ENCODE peak calls at places on chromosomes 12 and 14, in eight cellular contexts. H is spleen, V is IMR-90, N is dorsolateral prefrontal cortex, Q is fibroblast of pulmonary artery, I is heart right ventricle, D is A549, B is A673. G is an unnamed sample.

GRCh38 chr12:18886962-18887361 is 149.0 kb downstream of the CAPZA3 start:
- DNase-seq in N (no peak), D (no peak), B (no peak), V (no peak), I (no peak), H (no peak), Q (peak), G (no peak)

GRCh38 chr12:121724930-121725329 is 12.4 kb downstream of the TMEM120B start:
- DNase-seq in Q (no peak), N (no peak), V (no peak), H (no peak), D (no peak), B (no peak), I (no peak), G (no peak)

GRCh38 chr14:42428996-42429395 is 822.3 kb downstream of the LRFN5 start:
- DNase-seq in H (no peak), Q (no peak), I (no peak), N (no peak), B (no peak), D (no peak), V (no peak), G (no peak)

GRCh38 chr14:91269076-91269991 is 24.8 kb upstream of the GPR68 start:
- DNase-seq in Q (peak), V (no peak), N (no peak), B (no peak), I (peak), H (no peak), D (no peak), G (no peak)

GRCh38 chr12:16118586-16118985 is 158.9 kb downstream of the SLC15A5 start:
- DNase-seq in Q (no peak), B (no peak), N (no peak), D (no peak), H (no peak), V (no peak), I (no peak), G (peak)

GRCh38 chr14:75328575-75328974 is 49.9 kb downstream of the FOS start:
- DNase-seq in D (no peak), V (no peak), B (no peak), N (no peak), Q (no peak), I (no peak), H (no peak), G (no peak)

GRCh38 chr14:81436296-81437138 is 36.4 kb upstream of the STON2 start:
- DNase-seq in Q (peak), I (peak), D (peak), H (peak), V (peak), B (peak), N (peak), G (peak)

GRCh38 chr14:40485688-40486087 is 1053.5 kb upstream of the FBXO33 start:
- DNase-seq in D (no peak), B (no peak), H (no peak), N (no peak), V (no peak), I (no peak), Q (no peak), G (no peak)

GRCh38 chr12:95073698-95074520 is 491 bp upstream of the NR2C1 start:
- DNase-seq in H (no peak), N (peak), D (no peak), I (no peak), B (no peak), V (no peak), Q (no peak), G (no peak)

GRCh38 chr12:21771311-21771710 is 3.2 kb downstream of the KCNJ8 start:
- DNase-seq in N (no peak), B (no peak), H (no peak), V (peak), D (no peak), Q (peak), I (no peak), G (peak)

GRCh38 chr12:113273053-113273725 is 51.9 kb downstream of the TPCN1 start:
- DNase-seq in H (no peak), V (peak), D (no peak), N (peak), Q (peak), I (no peak), B (no peak), G (peak)

GRCh38 chr12:53179694-53180269 is 740 bp upstream of the ZNF740 start:
- DNase-seq in B (no peak), D (no peak), V (no peak), I (no peak), Q (no peak), N (peak), H (no peak), G (no peak)

GRCh38 chr12:103742349-103742784 is 98.7 kb downstream of the NT5DC3 start:
- DNase-seq in N (no peak), D (peak), H (no peak), V (no peak), B (peak), I (no peak), Q (peak), G (peak)

GRCh38 chr12:95304673-95305198 is 87.1 kb downstream of the VEZT start:
- DNase-seq in B (peak), Q (peak), D (no peak), V (peak), H (no peak), N (no peak), I (no peak), G (peak)

GRCh38 chr12:8860165-8860961 is 37.9 kb downstream of the A2ML1 start:
- DNase-seq in H (no peak), B (peak), I (peak), N (no peak), Q (peak), V (peak), D (peak), G (peak)

GRCh38 chr14:99137913-99138571 is 134.0 kb downstream of the BCL11B start:
- DNase-seq in N (no peak), B (peak), V (no peak), D (peak), H (peak), Q (no peak), I (no peak), G (no peak)

GRCh38 chr14:96424104-96424989 is 32.4 kb downstream of the AK7 start:
- DNase-seq in B (peak), D (peak), I (peak), Q (peak), H (peak), V (peak), N (peak), G (peak)

GRCh38 chr12:92541024-92541423 is 161.8 kb upstream of the PLEKHG7 start:
- DNase-seq in D (no peak), N (no peak), Q (no peak), B (no peak), H (no peak), V (no peak), I (no peak), G (no peak)

GRCh38 chr12:95201056-95201670 is 16.1 kb downstream of the FGD6 start:
- DNase-seq in D (peak), Q (peak), V (peak), N (no peak), H (no peak), I (no peak), B (no peak), G (peak)

GRCh38 chr14:55688566-55688965 is 108.6 kb downstream of the KTN1 start:
- DNase-seq in B (peak), N (no peak), V (no peak), I (no peak), Q (no peak), H (no peak), D (no peak), G (no peak)

GRCh38 chr12:86719381-86719780 is 463.2 kb upstream of the MGAT4C start:
- DNase-seq in H (no peak), I (no peak), N (no peak), V (peak), D (no peak), Q (peak), B (no peak), G (peak)

GRCh38 chr12:103505371-103506236 is 9.8 kb upstream of the C12orf42 start:
- DNase-seq in D (no peak), H (no peak), I (no peak), N (no peak), V (no peak), Q (no peak), B (no peak), G (no peak)

GRCh38 chr14:24240110-24240918 is 2.1 kb downstream of the TINF2 start:
- DNase-seq in V (no peak), B (no peak), D (no peak), I (no peak), Q (no peak), H (peak), N (no peak), G (no peak)
- H3K4me3 ChIP-seq in V (no peak), B (no peak), D (no peak), I (no peak), Q (no peak), H (no peak), N (no peak), G (no peak)

GRCh38 chr14:82861321-82861720 is 1327.7 kb upstream of the SEL1L start:
- DNase-seq in D (no peak), V (no peak), I (no peak), Q (no peak), H (no peak), N (no peak), B (no peak), G (no peak)

GRCh38 chr14:82854131-82854530 is 1320.5 kb upstream of the SEL1L start:
- DNase-seq in I (no peak), B (no peak), Q (no peak), D (no peak), N (no peak), H (no peak), V (no peak), G (no peak)

GRCh38 chr14:82854851-82855250 is 1321.2 kb upstream of the SEL1L start:
- DNase-seq in D (no peak), Q (no peak), H (no peak), N (no peak), B (peak), I (no peak), V (no peak), G (no peak)

DNA sequence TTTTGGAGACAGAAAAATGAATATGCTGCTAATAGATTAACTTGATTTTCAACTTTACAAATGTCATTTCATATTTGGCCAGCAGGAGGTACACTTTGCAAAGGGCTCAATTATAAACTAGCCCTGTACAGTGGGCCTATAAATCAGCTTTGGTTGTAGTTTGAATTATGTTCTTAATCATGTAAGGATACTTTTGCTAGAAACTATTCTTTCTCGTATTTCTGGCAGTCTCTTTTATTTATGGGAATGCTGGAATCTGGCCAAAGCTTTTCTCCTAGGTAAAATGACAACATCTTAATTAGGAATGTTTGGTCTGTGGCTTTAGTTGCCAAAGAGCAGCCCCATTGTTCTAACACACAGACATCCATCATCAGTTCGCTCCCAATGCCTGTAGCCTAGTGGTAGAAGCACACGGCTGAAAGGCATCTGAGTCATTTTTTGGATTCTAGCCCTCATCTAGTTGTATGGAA is 1322.3 kb upstream of the SEL1L start:
- DNase-seq in Q (peak), B (peak), V (peak), N (no peak), H (no peak), D (no peak), I (no peak), G (peak)
- TF ChIP-seq CTCF in Q (peak), B (peak), V (peak), N (peak), H (no peak), D (no peak), I (peak), G (no peak)

GRCh38 chr14:70646705-70647104 is 5.0 kb downstream of the TTC9 start:
- DNase-seq in I (no peak), Q (no peak), B (peak), V (no peak), N (no peak), D (no peak), H (no peak), G (no peak)
- H3K4me3 ChIP-seq in I (no peak), Q (no peak), B (no peak), V (no peak), N (no peak), D (no peak), H (no peak), G (no peak)

GRCh38 chr12:52149182-52149641 is 42.6 kb downstream of the KRT80 start:
- DNase-seq in I (no peak), H (peak), V (no peak), Q (no peak), N (no peak), D (no peak), B (no peak), G (no peak)

GRCh38 chr12:52152905-52153317 is 38.9 kb downstream of the KRT80 start:
- DNase-seq in I (no peak), N (no peak), H (no peak), D (no peak), V (no peak), B (no peak), Q (no peak), G (no peak)

GRCh38 chr12:52151153-52151858 is 40.5 kb downstream of the KRT80 start:
- DNase-seq in H (peak), N (no peak), V (no peak), D (peak), I (no peak), Q (no peak), B (no peak), G (no peak)

GRCh38 chr12:52149651-52150241 is 42.1 kb downstream of the KRT80 start:
- DNase-seq in B (no peak), I (no peak), N (no peak), D (peak), H (peak), V (no peak), Q (no peak), G (no peak)

GRCh38 chr12:52151859-52152783 is 39.7 kb downstream of the KRT80 start:
- DNase-seq in V (peak), B (peak), N (peak), I (peak), D (peak), Q (peak), H (peak), G (peak)
- TF ChIP-seq CTCF in V (peak), B (peak), N (peak), I (peak), D (peak), Q (peak), H (peak), G (peak)

DNA sequence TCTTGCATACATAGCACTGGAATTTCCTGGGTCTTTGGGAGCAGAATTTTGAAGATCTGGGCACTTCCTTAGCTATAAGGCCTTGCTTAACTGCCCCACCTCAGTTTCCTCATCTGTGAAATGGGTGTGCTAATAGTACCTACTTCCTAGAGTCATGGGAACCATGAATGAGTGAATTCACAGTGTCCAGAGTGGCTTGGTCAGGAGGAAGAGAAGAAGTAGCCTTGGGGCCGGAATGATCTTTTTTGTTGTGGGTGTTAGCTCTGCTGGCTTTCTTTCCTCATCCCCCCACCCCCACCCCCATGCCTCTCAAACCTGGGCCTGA is 2.4 kb downstream of the SH2B3 start:
- DNase-seq in I (no peak), D (no peak), B (no peak), H (no peak), N (no peak), V (no peak), Q (no peak), G (peak)
- H3K4me3 ChIP-seq in I (peak), D (no peak), B (peak), H (peak), N (peak), V (no peak), Q (peak), G (peak)

GRCh38 chr12:97140355-97140754 is 233.3 kb downstream of the NEDD1 start:
- DNase-seq in B (no peak), I (no peak), N (no peak), V (no peak), D (no peak), H (no peak), Q (no peak), G (no peak)

GRCh38 chr12:97131220-97131981 is 224.3 kb downstream of the NEDD1 start:
- DNase-seq in B (peak), D (no peak), Q (peak), N (no peak), I (no peak), V (no peak), H (no peak), G (no peak)

GRCh38 chr12:97132270-97132669 is 225.2 kb downstream of the NEDD1 start:
- DNase-seq in H (no peak), Q (no peak), B (no peak), I (no peak), D (no peak), V (no peak), N (no peak), G (no peak)

GRCh38 chr12:97134495-97134894 is 227.4 kb downstream of the NEDD1 start:
- DNase-seq in D (no peak), B (no peak), H (no peak), I (no peak), Q (no peak), N (no peak), V (no peak), G (no peak)
- TF ChIP-seq CTCF in D (no peak), B (no peak), H (no peak), I (no peak), Q (no peak), N (no peak), V (no peak), G (no peak)

GRCh38 chr14:38207830-38208815 is at the start of gene SSTR1:
- DNase-seq in H (no peak), V (no peak), Q (peak), B (peak), N (no peak), D (no peak), I (no peak), G (peak)

GRCh38 chr14:38210168-38210567 is 2.5 kb downstream of the SSTR1 start:
- DNase-seq in N (peak), Q (peak), V (peak), B (peak), D (peak), I (no peak), H (no peak), G (peak)

GRCh38 chr14:38209572-38210159 is 2.0 kb downstream of the SSTR1 start:
- DNase-seq in N (no peak), Q (peak), H (no peak), D (no peak), I (no peak), B (peak), V (no peak), G (no peak)

GRCh38 chr14:38207342-38207741 is 362 bp upstream of the SSTR1 start:
- DNase-seq in B (no peak), D (no peak), I (no peak), N (no peak), Q (peak), H (no peak), V (no peak), G (no peak)

GRCh38 chr14:38208825-38209562 is 1.3 kb downstream of the SSTR1 start:
- DNase-seq in Q (peak), B (peak), D (no peak), H (peak), I (peak), N (peak), V (peak), G (peak)
- H3K4me3 ChIP-seq in Q (peak), B (peak), D (no peak), H (peak), I (peak), N (peak), V (peak), G (peak)

GRCh38 chr14:59330455-59330854 is 134.7 kb downstream of the GPR135 start:
- DNase-seq in D (no peak), V (peak), B (no peak), Q (no peak), H (no peak), N (no peak), I (no peak), G (no peak)
- TF ChIP-seq CTCF in D (no peak), V (peak), B (no peak), Q (no peak), H (no peak), N (no peak), I (no peak), G (no peak)

DNA sequence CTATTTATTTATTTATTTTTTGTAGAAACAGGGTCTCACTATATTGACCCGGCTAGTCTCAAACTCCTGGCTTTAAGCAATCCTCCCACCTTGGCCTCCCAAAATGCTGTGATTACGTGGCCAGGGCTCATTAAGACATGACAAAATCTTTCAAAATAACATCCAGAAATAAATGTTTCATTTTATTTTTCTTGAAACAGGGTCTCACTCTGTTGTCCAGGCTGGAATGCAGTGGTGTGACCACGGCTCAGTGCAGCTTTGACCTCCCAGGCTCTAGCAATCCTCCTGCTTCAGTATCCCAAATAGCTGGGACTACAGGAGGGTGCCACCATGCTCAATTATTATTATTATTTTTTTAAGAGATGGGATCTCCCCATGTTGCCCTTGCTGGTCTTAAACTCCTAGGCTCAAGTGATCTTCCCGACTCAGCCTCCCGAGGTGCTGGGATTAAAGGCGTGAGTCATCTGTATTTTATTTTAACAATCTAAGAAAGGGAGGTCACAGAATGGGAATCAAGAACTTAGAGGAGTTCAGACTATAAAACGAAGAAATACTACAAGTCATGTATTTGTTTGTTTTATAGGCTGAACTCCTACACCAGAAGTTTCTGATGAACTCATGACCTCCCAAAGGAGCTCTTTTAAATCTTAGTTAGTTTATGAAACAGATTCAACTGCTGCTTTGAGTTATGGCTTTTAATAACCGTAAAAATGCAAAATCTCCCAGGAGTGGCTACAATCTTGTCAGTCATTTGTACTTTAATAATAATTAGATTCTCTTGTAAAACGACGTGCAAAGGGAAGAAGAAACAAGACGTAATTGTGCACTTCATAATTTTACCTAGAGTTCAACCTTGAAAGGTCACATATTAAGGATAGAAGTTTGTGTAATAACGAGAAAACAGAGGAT is 2.1 kb upstream of the TMEM263 start:
- DNase-seq in H (no peak), Q (no peak), I (no peak), D (no peak), N (no peak), B (peak), V (peak), G (no peak)
- H3K4me3 ChIP-seq in H (no peak), Q (no peak), I (no peak), D (no peak), N (no peak), B (no peak), V (no peak), G (no peak)